ENCODE peak calls at places on chromosome 9, in ten cellular contexts. A is NCI-H2171 treated with DMSO at 0.1 percent for 48 hours; J is NCI-H460; F is putamen; Z is Jurkat, Clone E6-1; T is stomach; X is iPS-NIHi11; Y is activated CD4-positive, alpha-beta T cell treated with anti-CD3 and anti-CD28 coated beads, Interleukin-2, amount 10 ng/mL, durations not matched to agents 7 days and 5 days; G is hippocampal formation; N is HEK293T. R is an unnamed sample.

GRCh38 chr9:123524866-123525265 is 168.9 kb downstream of the CRB2 start:
- DNase-seq in A (no peak), J (no peak), F (no peak), Z (no peak), T (no peak), X (no peak), Y (no peak), G (no peak), N (no peak), R (no peak)

GRCh38 chr9:95185931-95186330 is 131.6 kb downstream of the FANCC start:
- DNase-seq in A (no peak), J (no peak), F (no peak), Z (no peak), T (no peak), X (no peak), Y (no peak), G (no peak), N (no peak), R (no peak)

GRCh38 chr9:89444212-89444611 is 53.7 kb downstream of the SEMA4D start:
- DNase-seq in A (no peak), J (no peak), F (no peak), Z (no peak), T (no peak), X (no peak), Y (peak; percentile 77), G (no peak), N (no peak), R (no peak)

GRCh38 chr9:73799446-73799845 is 647.8 kb downstream of the ANXA1 start:
- DNase-seq in A (no peak), J (no peak), F (no peak), Z (no peak), T (no peak), X (no peak), Y (no peak), G (no peak), N (no peak), R (no peak)

GRCh38 chr9:110606179-110606578 is 26.6 kb upstream of the SVEP1 start:
- DNase-seq in A (no peak), J (no peak), F (no peak), Z (no peak), T (no peak), X (no peak), Y (no peak), G (no peak), N (no peak), R (no peak)

GRCh38 chr9:131233556-131233955 is 42.8 kb downstream of the FAM78A start:
- DNase-seq in A (no peak), J (no peak), F (no peak), Z (no peak), T (no peak), X (no peak), Y (no peak), G (no peak), N (no peak), R (no peak)

GRCh38 chr9:36738318-36738975 is 165.8 kb downstream of the MELK start:
- DNase-seq in A (no peak), J (no peak), F (no peak), Z (no peak), T (no peak), X (no peak), Y (no peak), G (no peak), N (no peak), R (no peak)

GRCh38 chr9:121631115-121631514 is 20.3 kb upstream of the DAB2IP start:
- DNase-seq in A (no peak), J (no peak), F (no peak), Z (no peak), T (no peak), X (no peak), Y (no peak), G (no peak), N (no peak), R (no peak)

GRCh38 chr9:36789886-36790285 is 217.2 kb downstream of the MELK start:
- DNase-seq in A (peak; percentile 41), J (no peak), F (no peak), Z (no peak), T (no peak), X (no peak), Y (no peak), G (no peak), N (no peak), R (no peak)

GRCh38 chr9:138122676-138123075 is 245.1 kb downstream of the CACNA1B start:
- DNase-seq in A (no peak), J (no peak), F (no peak), Z (no peak), T (no peak), X (no peak), Y (no peak), G (no peak), N (no peak), R (no peak)

GRCh38 chr9:5437254-5438216 is at the start of gene PLGRKT:
- DNase-seq in A (peak; percentile 97), J (peak; percentile 89), F (peak; percentile 98), Z (peak; percentile 87), T (peak; percentile 96), X (peak; percentile 90), Y (peak; percentile 95), G (peak; percentile 95), N (peak; percentile 79), R (peak; percentile 92)

GRCh38 chr9:130286781-130287428 is 21.3 kb downstream of the HMCN2 start:
- DNase-seq in A (no peak), J (no peak), F (no peak), Z (no peak), T (no peak), X (no peak), Y (no peak), G (no peak), N (no peak), R (no peak)

GRCh38 chr9:134377976-134378375 is 51.7 kb downstream of the RXRA start:
- DNase-seq in A (no peak), J (peak; percentile 70), F (no peak), Z (no peak), T (peak; percentile 94), X (no peak), Y (no peak), G (peak; percentile 33), N (no peak), R (no peak)

GRCh38 chr9:121944741-121945191 is 148.3 kb downstream of the TTLL11 start:
- DNase-seq in A (no peak), J (no peak), F (no peak), Z (no peak), T (no peak), X (no peak), Y (no peak), G (no peak), N (no peak), R (no peak)

GRCh38 chr9:101512116-101512515 is 21.5 kb upstream of the RNF20 start:
- DNase-seq in A (no peak), J (no peak), F (no peak), Z (no peak), T (no peak), X (peak; percentile 10), Y (no peak), G (no peak), N (no peak), R (no peak)

GRCh38 chr9:134809296-134809695 is 71.3 kb upstream of the FCN2 start:
- DNase-seq in A (no peak), J (no peak), F (no peak), Z (no peak), T (no peak), X (no peak), Y (no peak), G (no peak), N (no peak), R (no peak)

GRCh38 chr9:92406506-92406905 is 2.1 kb upstream of the OGN start:
- DNase-seq in A (no peak), J (no peak), F (peak; percentile 35), Z (peak; percentile 84), T (no peak), X (no peak), Y (peak; percentile 61), G (peak; percentile 24), N (no peak), R (no peak)

GRCh38 chr9:136105398-136106135 is 10.5 kb upstream of the NACC2 start:
- DNase-seq in A (peak; percentile 48), J (no peak), F (no peak), Z (no peak), T (no peak), X (no peak), Y (no peak), G (no peak), N (no peak), R (no peak)

GRCh38 chr9:108813951-108814601 is 41.7 kb downstream of the ACTL7B start:
- DNase-seq in A (peak; percentile 9), J (peak; percentile 53), F (peak; percentile 20), Z (no peak), T (no peak), X (peak; percentile 35), Y (no peak), G (peak; percentile 5), N (no peak), R (no peak)

GRCh38 chr9:121956808-121957207 is 136.3 kb downstream of the TTLL11 start:
- DNase-seq in A (no peak), J (no peak), F (no peak), Z (no peak), T (no peak), X (no peak), Y (no peak), G (no peak), N (no peak), R (no peak)

GRCh38 chr9:93081931-93082330 is 14.1 kb upstream of the CARD19 start:
- DNase-seq in A (no peak), J (no peak), F (no peak), Z (no peak), T (no peak), X (no peak), Y (no peak), G (no peak), N (no peak), R (no peak)

GRCh38 chr9:138116521-138116920 is 238.9 kb downstream of the CACNA1B start:
- DNase-seq in A (no peak), J (no peak), F (no peak), Z (no peak), T (no peak), X (no peak), Y (no peak), G (no peak), N (no peak), R (no peak)

GRCh38 chr9:135087489-135087791 is at the start of gene OLFM1:
- DNase-seq in A (peak; percentile 84), J (peak; percentile 84), F (peak; percentile 55), Z (no peak), T (peak; percentile 71), X (peak; percentile 84), Y (peak; percentile 32), G (peak; percentile 51), N (peak; percentile 82), R (peak; percentile 69)

GRCh38 chr9:130119521-130120206 is 52.5 kb upstream of the NCS1 start:
- DNase-seq in A (no peak), J (no peak), F (no peak), Z (no peak), T (no peak), X (no peak), Y (no peak), G (no peak), N (no peak), R (no peak)

GRCh38 chr9:1098551-1098950 is 48.4 kb downstream of the DMRT2 start:
- DNase-seq in A (no peak), J (no peak), F (no peak), Z (no peak), T (no peak), X (no peak), Y (no peak), G (no peak), N (no peak), R (no peak)

GRCh38 chr9:131396626-131397025 is 2.7 kb downstream of the PRRC2B start:
- DNase-seq in A (no peak), J (no peak), F (no peak), Z (no peak), T (no peak), X (no peak), Y (no peak), G (no peak), N (no peak), R (no peak)

GRCh38 chr9:111599092-111599947 is at the start of gene PTGR1:
- DNase-seq in A (peak; percentile 7), J (peak; percentile 82), F (peak; percentile 72), Z (no peak), T (peak; percentile 76), X (peak; percentile 88), Y (peak; percentile 18), G (peak; percentile 54), N (no peak), R (peak; percentile 59)

GRCh38 chr9:112069318-112070169 is 105.6 kb downstream of the SUSD1 start:
- DNase-seq in A (no peak), J (no peak), F (no peak), Z (no peak), T (no peak), X (no peak), Y (no peak), G (no peak), N (no peak), R (no peak)